ENCODE peak calls at places on chromosomes 7 and 10, in nine cellular contexts. One of them, this sample, is unnamed.

GRCh38 chr10:95303950-95304349 is 13.1 kb upstream of the PDLIM1 start:
- DNase-seq in heart right ventricle: no peak
- DNase-seq in activated naive CD4-positive, alpha-beta T cell treated with anti-CD3 and anti-CD28 coated beads, Interleukin-2, amount 10 ng/mL, durations not matched to agents 7 days and 5 days: no peak
- DNase-seq in mesothelial cell of epicardium: no peak
- DNase-seq in NB4: no peak
- DNase-seq in NCI-H1694: no peak
- DNase-seq in SW 1271: no peak
- DNase-seq in anterior cingulate cortex: no peak
- DNase-seq in activated CD4-positive, alpha-beta T cell treated with anti-CD3 and anti-CD28 coated beads for 48 hours: no peak
- DNase-seq in this sample: no peak

GRCh38 chr10:44323838-44324237 is 61.1 kb downstream of the CXCL12 start:
- DNase-seq in heart right ventricle: no peak
- DNase-seq in activated naive CD4-positive, alpha-beta T cell treated with anti-CD3 and anti-CD28 coated beads, Interleukin-2, amount 10 ng/mL, durations not matched to agents 7 days and 5 days: no peak
- DNase-seq in mesothelial cell of epicardium: no peak
- DNase-seq in NB4: no peak
- DNase-seq in NCI-H1694: no peak
- DNase-seq in SW 1271: no peak
- DNase-seq in anterior cingulate cortex: no peak
- DNase-seq in activated CD4-positive, alpha-beta T cell treated with anti-CD3 and anti-CD28 coated beads for 48 hours: no peak
- DNase-seq in this sample: no peak

GRCh38 chr10:17586741-17587720 is 30.1 kb downstream of the HACD1 start:
- DNase-seq in heart right ventricle: no peak
- DNase-seq in activated naive CD4-positive, alpha-beta T cell treated with anti-CD3 and anti-CD28 coated beads, Interleukin-2, amount 10 ng/mL, durations not matched to agents 7 days and 5 days: no peak
- DNase-seq in mesothelial cell of epicardium: no peak
- DNase-seq in NB4: peak; percentile 55
- DNase-seq in NCI-H1694: no peak
- DNase-seq in SW 1271: no peak
- DNase-seq in anterior cingulate cortex: no peak
- DNase-seq in activated CD4-positive, alpha-beta T cell treated with anti-CD3 and anti-CD28 coated beads for 48 hours: no peak
- DNase-seq in this sample: no peak

GRCh38 chr10:29896053-29896452 is 163.3 kb downstream of the JCAD start:
- DNase-seq in heart right ventricle: no peak
- DNase-seq in activated naive CD4-positive, alpha-beta T cell treated with anti-CD3 and anti-CD28 coated beads, Interleukin-2, amount 10 ng/mL, durations not matched to agents 7 days and 5 days: no peak
- DNase-seq in mesothelial cell of epicardium: no peak
- DNase-seq in NB4: no peak
- DNase-seq in NCI-H1694: no peak
- DNase-seq in SW 1271: no peak
- DNase-seq in anterior cingulate cortex: no peak
- DNase-seq in activated CD4-positive, alpha-beta T cell treated with anti-CD3 and anti-CD28 coated beads for 48 hours: no peak
- DNase-seq in this sample: no peak

GRCh38 chr10:14889318-14889717 is 10.7 kb downstream of the SUV39H2 start:
- DNase-seq in heart right ventricle: no peak
- DNase-seq in activated naive CD4-positive, alpha-beta T cell treated with anti-CD3 and anti-CD28 coated beads, Interleukin-2, amount 10 ng/mL, durations not matched to agents 7 days and 5 days: no peak
- DNase-seq in mesothelial cell of epicardium: no peak
- DNase-seq in NB4: peak; percentile 9
- DNase-seq in NCI-H1694: no peak
- DNase-seq in SW 1271: no peak
- DNase-seq in anterior cingulate cortex: no peak
- DNase-seq in activated CD4-positive, alpha-beta T cell treated with anti-CD3 and anti-CD28 coated beads for 48 hours: no peak
- DNase-seq in this sample: no peak

GRCh38 chr7:30594055-30594539 is 581 bp upstream of the GARS1 start:
- DNase-seq in heart right ventricle: peak; percentile 20
- DNase-seq in activated naive CD4-positive, alpha-beta T cell treated with anti-CD3 and anti-CD28 coated beads, Interleukin-2, amount 10 ng/mL, durations not matched to agents 7 days and 5 days: peak; percentile 51
- DNase-seq in mesothelial cell of epicardium: peak; percentile 38
- DNase-seq in NB4: peak; percentile 85
- DNase-seq in NCI-H1694: no peak
- DNase-seq in SW 1271: no peak
- DNase-seq in anterior cingulate cortex: no peak
- DNase-seq in activated CD4-positive, alpha-beta T cell treated with anti-CD3 and anti-CD28 coated beads for 48 hours: peak; percentile 60
- DNase-seq in this sample: peak; percentile 31

GRCh38 chr10:80581469-80581835 is 43.8 kb downstream of the SH2D4B start:
- DNase-seq in heart right ventricle: no peak
- DNase-seq in activated naive CD4-positive, alpha-beta T cell treated with anti-CD3 and anti-CD28 coated beads, Interleukin-2, amount 10 ng/mL, durations not matched to agents 7 days and 5 days: no peak
- DNase-seq in mesothelial cell of epicardium: no peak
- DNase-seq in NB4: no peak
- DNase-seq in NCI-H1694: no peak
- DNase-seq in SW 1271: no peak
- DNase-seq in anterior cingulate cortex: no peak
- DNase-seq in activated CD4-positive, alpha-beta T cell treated with anti-CD3 and anti-CD28 coated beads for 48 hours: no peak
- DNase-seq in this sample: no peak

GRCh38 chr7:116571037-116571436 is 46.2 kb downstream of the CAV1 start:
- DNase-seq in heart right ventricle: no peak
- DNase-seq in activated naive CD4-positive, alpha-beta T cell treated with anti-CD3 and anti-CD28 coated beads, Interleukin-2, amount 10 ng/mL, durations not matched to agents 7 days and 5 days: no peak
- DNase-seq in mesothelial cell of epicardium: no peak
- DNase-seq in NB4: no peak
- DNase-seq in NCI-H1694: no peak
- DNase-seq in SW 1271: no peak
- DNase-seq in anterior cingulate cortex: no peak
- DNase-seq in activated CD4-positive, alpha-beta T cell treated with anti-CD3 and anti-CD28 coated beads for 48 hours: no peak
- DNase-seq in this sample: no peak

GRCh38 chr7:71488308-71488707 is 356.4 kb downstream of the GALNT17 start:
- DNase-seq in heart right ventricle: no peak
- DNase-seq in activated naive CD4-positive, alpha-beta T cell treated with anti-CD3 and anti-CD28 coated beads, Interleukin-2, amount 10 ng/mL, durations not matched to agents 7 days and 5 days: no peak
- DNase-seq in mesothelial cell of epicardium: no peak
- DNase-seq in NB4: no peak
- DNase-seq in NCI-H1694: no peak
- DNase-seq in SW 1271: no peak
- DNase-seq in anterior cingulate cortex: no peak
- DNase-seq in activated CD4-positive, alpha-beta T cell treated with anti-CD3 and anti-CD28 coated beads for 48 hours: no peak
- DNase-seq in this sample: no peak

GRCh38 chr10:95756061-95756751 is at the start of gene ENTPD1:
- DNase-seq in heart right ventricle: no peak
- DNase-seq in activated naive CD4-positive, alpha-beta T cell treated with anti-CD3 and anti-CD28 coated beads, Interleukin-2, amount 10 ng/mL, durations not matched to agents 7 days and 5 days: no peak
- DNase-seq in mesothelial cell of epicardium: no peak
- DNase-seq in NB4: peak; percentile 89
- DNase-seq in NCI-H1694: no peak
- DNase-seq in SW 1271: no peak
- DNase-seq in anterior cingulate cortex: no peak
- DNase-seq in activated CD4-positive, alpha-beta T cell treated with anti-CD3 and anti-CD28 coated beads for 48 hours: no peak
- DNase-seq in this sample: peak; percentile 4

GRCh38 chr10:79386637-79387465 is 39.6 kb downstream of the PPIF start:
- DNase-seq in heart right ventricle: no peak
- DNase-seq in activated naive CD4-positive, alpha-beta T cell treated with anti-CD3 and anti-CD28 coated beads, Interleukin-2, amount 10 ng/mL, durations not matched to agents 7 days and 5 days: peak; percentile 17
- DNase-seq in mesothelial cell of epicardium: peak; percentile 37
- DNase-seq in NB4: no peak
- DNase-seq in NCI-H1694: no peak
- DNase-seq in SW 1271: no peak
- DNase-seq in anterior cingulate cortex: no peak
- DNase-seq in activated CD4-positive, alpha-beta T cell treated with anti-CD3 and anti-CD28 coated beads for 48 hours: peak; percentile 1
- DNase-seq in this sample: no peak

GRCh38 chr10:94212876-94213595 is 149.7 kb downstream of the NOC3L start:
- DNase-seq in heart right ventricle: no peak
- DNase-seq in activated naive CD4-positive, alpha-beta T cell treated with anti-CD3 and anti-CD28 coated beads, Interleukin-2, amount 10 ng/mL, durations not matched to agents 7 days and 5 days: no peak
- DNase-seq in mesothelial cell of epicardium: no peak
- DNase-seq in NB4: no peak
- DNase-seq in NCI-H1694: no peak
- DNase-seq in SW 1271: no peak
- DNase-seq in anterior cingulate cortex: no peak
- DNase-seq in activated CD4-positive, alpha-beta T cell treated with anti-CD3 and anti-CD28 coated beads for 48 hours: no peak
- DNase-seq in this sample: no peak

GRCh38 chr10:95988702-95989101 is 54.7 kb upstream of the CCNJ start:
- DNase-seq in heart right ventricle: no peak
- DNase-seq in activated naive CD4-positive, alpha-beta T cell treated with anti-CD3 and anti-CD28 coated beads, Interleukin-2, amount 10 ng/mL, durations not matched to agents 7 days and 5 days: no peak
- DNase-seq in mesothelial cell of epicardium: no peak
- DNase-seq in NB4: no peak
- DNase-seq in NCI-H1694: no peak
- DNase-seq in SW 1271: no peak
- DNase-seq in anterior cingulate cortex: no peak
- DNase-seq in activated CD4-positive, alpha-beta T cell treated with anti-CD3 and anti-CD28 coated beads for 48 hours: no peak
- DNase-seq in this sample: no peak

GRCh38 chr7:50369408-50370026 is 65.0 kb downstream of the IKZF1 start:
- DNase-seq in heart right ventricle: no peak
- DNase-seq in activated naive CD4-positive, alpha-beta T cell treated with anti-CD3 and anti-CD28 coated beads, Interleukin-2, amount 10 ng/mL, durations not matched to agents 7 days and 5 days: peak; percentile 61
- DNase-seq in mesothelial cell of epicardium: no peak
- DNase-seq in NB4: peak; percentile 90
- DNase-seq in NCI-H1694: no peak
- DNase-seq in SW 1271: no peak
- DNase-seq in anterior cingulate cortex: no peak
- DNase-seq in activated CD4-positive, alpha-beta T cell treated with anti-CD3 and anti-CD28 coated beads for 48 hours: no peak
- DNase-seq in this sample: no peak

GRCh38 chr7:155598810-155599210 is 45.7 kb upstream of the RBM33 start:
- DNase-seq in heart right ventricle: peak; percentile 82
- DNase-seq in activated naive CD4-positive, alpha-beta T cell treated with anti-CD3 and anti-CD28 coated beads, Interleukin-2, amount 10 ng/mL, durations not matched to agents 7 days and 5 days: peak; percentile 88
- DNase-seq in mesothelial cell of epicardium: peak; percentile 93
- DNase-seq in NB4: peak; percentile 85
- DNase-seq in NCI-H1694: peak; percentile 58
- DNase-seq in SW 1271: no peak
- DNase-seq in anterior cingulate cortex: no peak
- DNase-seq in activated CD4-positive, alpha-beta T cell treated with anti-CD3 and anti-CD28 coated beads for 48 hours: peak; percentile 92
- DNase-seq in this sample: peak; percentile 84

GRCh38 chr10:87861566-87861952 is 1.8 kb downstream of the KLLN start:
- DNase-seq in heart right ventricle: peak; percentile 80
- DNase-seq in activated naive CD4-positive, alpha-beta T cell treated with anti-CD3 and anti-CD28 coated beads, Interleukin-2, amount 10 ng/mL, durations not matched to agents 7 days and 5 days: no peak
- DNase-seq in mesothelial cell of epicardium: no peak
- DNase-seq in NB4: peak; percentile 96
- DNase-seq in NCI-H1694: no peak
- DNase-seq in SW 1271: no peak
- DNase-seq in anterior cingulate cortex: no peak
- DNase-seq in activated CD4-positive, alpha-beta T cell treated with anti-CD3 and anti-CD28 coated beads for 48 hours: peak; percentile 26
- DNase-seq in this sample: peak; percentile 64

GRCh38 chr7:44634187-44634838 is 27.9 kb downstream of the OGDH start:
- DNase-seq in heart right ventricle: no peak
- DNase-seq in activated naive CD4-positive, alpha-beta T cell treated with anti-CD3 and anti-CD28 coated beads, Interleukin-2, amount 10 ng/mL, durations not matched to agents 7 days and 5 days: no peak
- DNase-seq in mesothelial cell of epicardium: no peak
- DNase-seq in NB4: no peak
- DNase-seq in NCI-H1694: no peak
- DNase-seq in SW 1271: no peak
- DNase-seq in anterior cingulate cortex: no peak
- DNase-seq in activated CD4-positive, alpha-beta T cell treated with anti-CD3 and anti-CD28 coated beads for 48 hours: no peak
- DNase-seq in this sample: no peak

GRCh38 chr7:92836489-92837213 is at the start of gene CDK6:
- DNase-seq in heart right ventricle: peak; percentile 71
- DNase-seq in activated naive CD4-positive, alpha-beta T cell treated with anti-CD3 and anti-CD28 coated beads, Interleukin-2, amount 10 ng/mL, durations not matched to agents 7 days and 5 days: peak; percentile 81
- DNase-seq in mesothelial cell of epicardium: peak; percentile 74
- DNase-seq in NB4: peak; percentile 64
- DNase-seq in NCI-H1694: no peak
- DNase-seq in SW 1271: no peak
- DNase-seq in anterior cingulate cortex: no peak
- DNase-seq in activated CD4-positive, alpha-beta T cell treated with anti-CD3 and anti-CD28 coated beads for 48 hours: peak; percentile 82
- DNase-seq in this sample: no peak

GRCh38 chr7:151177310-151177709 is 9.7 kb downstream of the ASB10 start:
- DNase-seq in heart right ventricle: no peak
- DNase-seq in activated naive CD4-positive, alpha-beta T cell treated with anti-CD3 and anti-CD28 coated beads, Interleukin-2, amount 10 ng/mL, durations not matched to agents 7 days and 5 days: no peak
- DNase-seq in mesothelial cell of epicardium: no peak
- DNase-seq in NB4: no peak
- DNase-seq in NCI-H1694: no peak
- DNase-seq in SW 1271: no peak
- DNase-seq in anterior cingulate cortex: no peak
- DNase-seq in activated CD4-positive, alpha-beta T cell treated with anti-CD3 and anti-CD28 coated beads for 48 hours: no peak
- DNase-seq in this sample: no peak

GRCh38 chr10:28445511-28445910 is 87.4 kb upstream of the WAC start:
- DNase-seq in heart right ventricle: no peak
- DNase-seq in activated naive CD4-positive, alpha-beta T cell treated with anti-CD3 and anti-CD28 coated beads, Interleukin-2, amount 10 ng/mL, durations not matched to agents 7 days and 5 days: no peak
- DNase-seq in mesothelial cell of epicardium: no peak
- DNase-seq in NB4: no peak
- DNase-seq in NCI-H1694: no peak
- DNase-seq in SW 1271: no peak
- DNase-seq in anterior cingulate cortex: no peak
- DNase-seq in activated CD4-positive, alpha-beta T cell treated with anti-CD3 and anti-CD28 coated beads for 48 hours: no peak
- DNase-seq in this sample: no peak

This sample was measured in cerebellum.